ENCODE peak calls at places on chromosomes 4 and X, in ten cellular contexts. One of them, this sample, is unnamed.

GRCh38 chr4:123546661-123547060 is 150.1 kb downstream of the SPRY1 start:
- DNase-seq in B cell: no peak
- DNase-seq in A549: no peak
- DNase-seq in transverse colon: peak; percentile 14
- DNase-seq in uterus: no peak
- DNase-seq in fibroblast of the aortic adventitia: no peak
- DNase-seq in heart left ventricle: no peak
- DNase-seq in suprapubic skin: no peak
- DNase-seq in AG09309: no peak
- DNase-seq in neural crest cell: no peak
- DNase-seq in this sample: no peak

GRCh38 chr4:40395166-40395900 is 60.2 kb downstream of the CHRNA9 start:
- DNase-seq in B cell: no peak
- DNase-seq in A549: no peak
- DNase-seq in transverse colon: no peak
- DNase-seq in uterus: no peak
- DNase-seq in fibroblast of the aortic adventitia: no peak
- DNase-seq in heart left ventricle: no peak
- DNase-seq in suprapubic skin: no peak
- DNase-seq in AG09309: no peak
- DNase-seq in neural crest cell: no peak
- DNase-seq in this sample: no peak

GRCh38 chr4:77076889-77077635 is 1.3 kb upstream of the CCNI start:
- DNase-seq in B cell: no peak
- DNase-seq in A549: no peak
- DNase-seq in transverse colon: no peak
- DNase-seq in uterus: no peak
- DNase-seq in fibroblast of the aortic adventitia: no peak
- DNase-seq in heart left ventricle: no peak
- DNase-seq in suprapubic skin: no peak
- DNase-seq in AG09309: no peak
- DNase-seq in neural crest cell: no peak
- DNase-seq in this sample: no peak

GRCh38 chr4:2800691-2801596 is 8.1 kb downstream of the SH3BP2 start:
- DNase-seq in B cell: peak; percentile 67
- DNase-seq in A549: no peak
- DNase-seq in transverse colon: peak; percentile 70
- DNase-seq in uterus: peak; percentile 74
- DNase-seq in fibroblast of the aortic adventitia: peak; percentile 61
- DNase-seq in heart left ventricle: peak; percentile 93
- DNase-seq in suprapubic skin: peak; percentile 85
- DNase-seq in AG09309: no peak
- DNase-seq in neural crest cell: peak; percentile 52
- DNase-seq in this sample: peak; percentile 72

GRCh38 chr4:182555997-182556418 is 312.8 kb downstream of the TENM3 start:
- DNase-seq in B cell: no peak
- DNase-seq in A549: no peak
- DNase-seq in transverse colon: no peak
- DNase-seq in uterus: no peak
- DNase-seq in fibroblast of the aortic adventitia: peak; percentile 54
- DNase-seq in heart left ventricle: no peak
- DNase-seq in suprapubic skin: no peak
- DNase-seq in AG09309: peak; percentile 77
- DNase-seq in neural crest cell: no peak
- DNase-seq in this sample: no peak

GRCh38 chr4:139655116-139655515 is 10.5 kb upstream of the MGST2 start:
- DNase-seq in B cell: no peak
- DNase-seq in A549: no peak
- DNase-seq in transverse colon: no peak
- DNase-seq in uterus: no peak
- DNase-seq in fibroblast of the aortic adventitia: peak; percentile 69
- DNase-seq in heart left ventricle: no peak
- DNase-seq in suprapubic skin: no peak
- DNase-seq in AG09309: peak; percentile 27
- DNase-seq in neural crest cell: no peak
- DNase-seq in this sample: no peak

GRCh38 chr4:160142579-160142978 is 1039.7 kb downstream of the RAPGEF2 start:
- DNase-seq in B cell: no peak
- DNase-seq in A549: no peak
- DNase-seq in transverse colon: no peak
- DNase-seq in uterus: no peak
- DNase-seq in fibroblast of the aortic adventitia: no peak
- DNase-seq in heart left ventricle: no peak
- DNase-seq in suprapubic skin: no peak
- DNase-seq in AG09309: no peak
- DNase-seq in neural crest cell: no peak
- DNase-seq in this sample: peak; percentile 57

GRCh38 chr4:40736910-40737309 is 12.8 kb upstream of the NSUN7 start:
- DNase-seq in B cell: no peak
- DNase-seq in A549: peak; percentile 22
- DNase-seq in transverse colon: no peak
- DNase-seq in uterus: no peak
- DNase-seq in fibroblast of the aortic adventitia: peak; percentile 54
- DNase-seq in heart left ventricle: no peak
- DNase-seq in suprapubic skin: no peak
- DNase-seq in AG09309: peak; percentile 10
- DNase-seq in neural crest cell: no peak
- DNase-seq in this sample: peak; percentile 56

GRCh38 chr4:72842323-72842722 is 227.2 kb downstream of the COX18 start:
- DNase-seq in B cell: no peak
- DNase-seq in A549: no peak
- DNase-seq in transverse colon: no peak
- DNase-seq in uterus: no peak
- DNase-seq in fibroblast of the aortic adventitia: peak; percentile 39
- DNase-seq in heart left ventricle: no peak
- DNase-seq in suprapubic skin: no peak
- DNase-seq in AG09309: no peak
- DNase-seq in neural crest cell: no peak
- DNase-seq in this sample: no peak

GRCh38 chr4:41360214-41360910 is 103.6 kb downstream of the UCHL1 start:
- DNase-seq in B cell: no peak
- DNase-seq in A549: no peak
- DNase-seq in transverse colon: peak; percentile 64
- DNase-seq in uterus: peak; percentile 41
- DNase-seq in fibroblast of the aortic adventitia: peak; percentile 29
- DNase-seq in heart left ventricle: peak; percentile 89
- DNase-seq in suprapubic skin: peak; percentile 76
- DNase-seq in AG09309: no peak
- DNase-seq in neural crest cell: peak; percentile 45
- DNase-seq in this sample: peak; percentile 26

GRCh38 chr4:187908079-187908501 is 87.5 kb upstream of the ZFP42 start:
- DNase-seq in B cell: no peak
- DNase-seq in A549: no peak
- DNase-seq in transverse colon: no peak
- DNase-seq in uterus: no peak
- DNase-seq in fibroblast of the aortic adventitia: no peak
- DNase-seq in heart left ventricle: no peak
- DNase-seq in suprapubic skin: no peak
- DNase-seq in AG09309: peak; percentile 46
- DNase-seq in neural crest cell: no peak
- DNase-seq in this sample: no peak

GRCh38 chr4:99648321-99648720 is 9.3 kb downstream of the C4orf54 start:
- DNase-seq in B cell: no peak
- DNase-seq in A549: no peak
- DNase-seq in transverse colon: no peak
- DNase-seq in uterus: no peak
- DNase-seq in fibroblast of the aortic adventitia: no peak
- DNase-seq in heart left ventricle: no peak
- DNase-seq in suprapubic skin: no peak
- DNase-seq in AG09309: no peak
- DNase-seq in neural crest cell: no peak
- DNase-seq in this sample: no peak

GRCh38 chr4:100649478-100649877 is 131.7 kb upstream of the EMCN start:
- DNase-seq in B cell: no peak
- DNase-seq in A549: no peak
- DNase-seq in transverse colon: no peak
- DNase-seq in uterus: no peak
- DNase-seq in fibroblast of the aortic adventitia: peak; percentile 52
- DNase-seq in heart left ventricle: no peak
- DNase-seq in suprapubic skin: no peak
- DNase-seq in AG09309: no peak
- DNase-seq in neural crest cell: no peak
- DNase-seq in this sample: no peak

GRCh38 chrX:153708415-153708814 is 15.8 kb downstream of the BCAP31 start:
- DNase-seq in B cell: peak; percentile 39
- DNase-seq in A549: peak; percentile 73
- DNase-seq in transverse colon: peak; percentile 81
- DNase-seq in uterus: peak; percentile 69
- DNase-seq in fibroblast of the aortic adventitia: peak; percentile 75
- DNase-seq in heart left ventricle: peak; percentile 71
- DNase-seq in suprapubic skin: no peak
- DNase-seq in AG09309: no peak
- DNase-seq in neural crest cell: peak; percentile 62
- DNase-seq in this sample: no peak

GRCh38 chrX:78331708-78332107 is 4.3 kb upstream of the CYSLTR1 start:
- DNase-seq in B cell: no peak
- DNase-seq in A549: no peak
- DNase-seq in transverse colon: no peak
- DNase-seq in uterus: no peak
- DNase-seq in fibroblast of the aortic adventitia: no peak
- DNase-seq in heart left ventricle: no peak
- DNase-seq in suprapubic skin: no peak
- DNase-seq in AG09309: no peak
- DNase-seq in neural crest cell: no peak
- DNase-seq in this sample: no peak

GRCh38 chrX:85243761-85244410 is at the start of the genes SATL1 and ZNF711:
- DNase-seq in B cell: peak; percentile 42
- DNase-seq in A549: peak; percentile 14
- DNase-seq in transverse colon: peak; percentile 54
- DNase-seq in uterus: peak; percentile 25
- DNase-seq in fibroblast of the aortic adventitia: no peak
- DNase-seq in heart left ventricle: peak; percentile 61
- DNase-seq in suprapubic skin: peak; percentile 62
- DNase-seq in AG09309: no peak
- DNase-seq in neural crest cell: peak; percentile 63
- DNase-seq in this sample: peak; percentile 56

DNA sequence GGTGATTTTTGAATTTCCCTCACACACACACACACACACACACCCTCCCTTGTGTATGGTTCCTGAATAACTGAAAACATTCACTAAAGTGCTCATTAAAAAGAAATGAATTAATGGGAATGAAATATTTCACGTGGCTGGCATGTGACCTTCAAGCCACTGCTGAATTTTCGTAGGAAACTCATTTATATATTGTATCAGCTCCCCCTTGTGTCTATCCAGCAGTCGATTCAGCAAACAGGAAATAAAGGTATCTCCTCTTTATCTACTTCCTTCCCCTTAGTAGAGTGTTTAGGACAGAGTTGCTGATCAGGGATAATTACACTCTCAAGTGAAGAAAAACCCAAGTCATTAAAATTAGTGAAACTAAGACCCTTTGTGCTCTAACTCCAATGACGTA is 912.6 kb upstream of the LCORL start:
- DNase-seq in B cell: no peak
- DNase-seq in A549: no peak
- DNase-seq in transverse colon: no peak
- DNase-seq in uterus: no peak
- DNase-seq in fibroblast of the aortic adventitia: no peak
- DNase-seq in heart left ventricle: no peak
- DNase-seq in suprapubic skin: no peak
- DNase-seq in AG09309: no peak
- DNase-seq in neural crest cell: no peak
- DNase-seq in this sample: no peak
- TF ChIP-seq CTCF in B cell: no peak
- TF ChIP-seq CTCF in A549: no peak
- TF ChIP-seq CTCF in transverse colon: no peak
- TF ChIP-seq CTCF in uterus: no peak
- TF ChIP-seq CTCF in fibroblast of the aortic adventitia: no peak
- TF ChIP-seq CTCF in heart left ventricle: peak; percentile 13
- TF ChIP-seq CTCF in suprapubic skin: no peak
- TF ChIP-seq CTCF in AG09309: no peak
- TF ChIP-seq CTCF in neural crest cell: no peak
- TF ChIP-seq CTCF in this sample: no peak

DNA sequence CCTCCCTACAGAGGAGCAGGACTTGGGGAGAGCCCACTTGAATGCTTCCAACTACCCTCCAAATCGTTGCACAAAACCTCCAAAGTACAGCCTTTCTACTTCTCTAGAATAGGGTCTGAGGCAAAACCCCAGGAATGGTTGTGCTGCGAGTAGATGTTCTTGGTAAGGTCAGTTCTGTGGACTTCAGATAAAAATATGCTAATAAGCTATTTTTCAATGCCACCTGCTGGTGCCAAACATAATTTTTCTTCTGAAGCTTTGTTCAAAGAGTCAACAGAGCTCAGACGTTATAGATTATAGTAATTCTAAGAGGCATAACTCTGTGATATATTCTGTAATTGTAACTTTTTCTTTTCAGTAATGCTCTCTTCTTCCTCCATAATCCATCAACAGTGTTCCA is 425.7 kb downstream of the GPAT3 start:
- DNase-seq in B cell: no peak
- DNase-seq in A549: no peak
- DNase-seq in transverse colon: no peak
- DNase-seq in uterus: no peak
- DNase-seq in fibroblast of the aortic adventitia: peak; percentile 52
- DNase-seq in heart left ventricle: no peak
- DNase-seq in suprapubic skin: no peak
- DNase-seq in AG09309: no peak
- DNase-seq in neural crest cell: no peak
- DNase-seq in this sample: no peak
- TF ChIP-seq CTCF in B cell: no peak
- TF ChIP-seq CTCF in A549: peak; percentile 50
- TF ChIP-seq CTCF in transverse colon: no peak
- TF ChIP-seq CTCF in uterus: no peak
- TF ChIP-seq CTCF in fibroblast of the aortic adventitia: peak; percentile 36
- TF ChIP-seq CTCF in heart left ventricle: no peak
- TF ChIP-seq CTCF in suprapubic skin: no peak
- TF ChIP-seq CTCF in AG09309: peak; percentile 37
- TF ChIP-seq CTCF in neural crest cell: no peak
- TF ChIP-seq CTCF in this sample: no peak

GRCh38 chr4:6681191-6681590 is 12.5 kb upstream of the S100P start:
- DNase-seq in B cell: no peak
- DNase-seq in A549: no peak
- DNase-seq in transverse colon: no peak
- DNase-seq in uterus: no peak
- DNase-seq in fibroblast of the aortic adventitia: no peak
- DNase-seq in heart left ventricle: no peak
- DNase-seq in suprapubic skin: no peak
- DNase-seq in AG09309: no peak
- DNase-seq in neural crest cell: no peak
- DNase-seq in this sample: no peak
- TF ChIP-seq CTCF in B cell: no peak
- TF ChIP-seq CTCF in A549: peak; percentile 36
- TF ChIP-seq CTCF in transverse colon: peak; percentile 23
- TF ChIP-seq CTCF in uterus: no peak
- TF ChIP-seq CTCF in fibroblast of the aortic adventitia: no peak
- TF ChIP-seq CTCF in heart left ventricle: no peak
- TF ChIP-seq CTCF in suprapubic skin: no peak
- TF ChIP-seq CTCF in AG09309: peak; percentile 20
- TF ChIP-seq CTCF in neural crest cell: no peak
- TF ChIP-seq CTCF in this sample: no peak

DNA sequence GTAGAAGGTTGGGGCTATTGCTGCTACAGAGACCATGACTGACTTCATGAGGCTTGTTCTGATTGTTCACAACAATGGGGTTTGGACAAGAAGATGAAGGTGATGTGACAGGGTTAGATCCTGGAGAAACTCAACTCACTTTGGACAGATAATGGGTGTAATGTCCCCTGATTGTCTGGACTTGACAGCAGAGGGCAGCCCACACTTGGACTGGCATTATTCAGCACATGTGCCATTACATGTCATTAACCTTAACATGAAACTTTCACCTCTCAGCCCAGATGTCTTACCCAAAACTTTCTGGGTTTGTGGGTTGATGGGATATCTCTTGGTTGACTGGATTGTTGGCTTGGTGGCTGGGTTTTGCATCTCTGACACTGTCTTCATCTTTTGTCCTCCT is 101.5 kb downstream of the MXRA5 start:
- DNase-seq in B cell: no peak
- DNase-seq in A549: no peak
- DNase-seq in transverse colon: no peak
- DNase-seq in uterus: no peak
- DNase-seq in fibroblast of the aortic adventitia: peak; percentile 12
- DNase-seq in heart left ventricle: no peak
- DNase-seq in suprapubic skin: no peak
- DNase-seq in AG09309: no peak
- DNase-seq in neural crest cell: no peak
- DNase-seq in this sample: no peak
- TF ChIP-seq CTCF in B cell: no peak
- TF ChIP-seq CTCF in A549: no peak
- TF ChIP-seq CTCF in transverse colon: no peak
- TF ChIP-seq CTCF in uterus: no peak
- TF ChIP-seq CTCF in fibroblast of the aortic adventitia: no peak
- TF ChIP-seq CTCF in heart left ventricle: peak; percentile 33
- TF ChIP-seq CTCF in suprapubic skin: no peak
- TF ChIP-seq CTCF in AG09309: peak; percentile 33
- TF ChIP-seq CTCF in neural crest cell: no peak
- TF ChIP-seq CTCF in this sample: no peak

This sample was measured in GM13977.